ENCODE peak calls at places on chromosomes 11 and 22, in eight cellular contexts. U is activated CD8-positive, alpha-beta memory T cell treated with anti-CD3 and anti-CD28 coated beads, Interleukin-2, amount 10 ng/mL, durations not matched to agents 7 days and 5 days; H is stimulated activated CD4-positive, alpha-beta T cell treated with anti-CD3 and anti-CD28 coated beads, Interleukin-4, amount 100 ng/mL, for 1 hour; E is pulmonary artery endothelial cell; X is T-cell; Y is T-helper 9 cell; N is prostate gland; L is amniotic stem cell. R is an unnamed sample.

GRCh38 chr11:86952221-86952875 is 2.8 kb downstream of the FZD4 start:
- DNase-seq in U (no peak), H (no peak), E (no peak), X (no peak), Y (no peak), N (peak; percentile 55), L (no peak), R (no peak)

GRCh38 chr11:2328656-2329354 is 27.0 kb downstream of the TSPAN32 start:
- DNase-seq in U (no peak), H (no peak), E (no peak), X (no peak), Y (no peak), N (no peak), L (no peak), R (no peak)

GRCh38 chr11:17267576-17267975 is 9.0 kb upstream of the NUCB2 start:
- DNase-seq in U (no peak), H (no peak), E (peak; percentile 32), X (no peak), Y (no peak), N (no peak), L (peak; percentile 59), R (peak; percentile 93)

GRCh38 chr11:75474878-75475766 is 42.1 kb upstream of the KLHL35 start:
- DNase-seq in U (peak; percentile 95), H (peak; percentile 52), E (no peak), X (peak; percentile 55), Y (peak; percentile 41), N (no peak), L (no peak), R (peak; percentile 24)

GRCh38 chr22:23401111-23401909 is 178.8 kb downstream of the IGLL1 start:
- DNase-seq in U (no peak), H (no peak), E (no peak), X (no peak), Y (no peak), N (no peak), L (peak; percentile 80), R (peak; percentile 66)

GRCh38 chr11:62360685-62361084 is 23.4 kb downstream of the ASRGL1 start:
- DNase-seq in U (no peak), H (no peak), E (peak; percentile 40), X (no peak), Y (no peak), N (no peak), L (no peak), R (no peak)

GRCh38 chr11:71182791-71183556 is 69.4 kb downstream of the SHANK2 start:
- DNase-seq in U (no peak), H (no peak), E (no peak), X (no peak), Y (no peak), N (no peak), L (no peak), R (no peak)

GRCh38 chr11:65311197-65311631 is 3.5 kb upstream of the CDC42EP2 start:
- DNase-seq in U (no peak), H (no peak), E (no peak), X (no peak), Y (no peak), N (no peak), L (no peak), R (peak; percentile 52)

GRCh38 chr11:130513132-130513531 is 64.7 kb downstream of the ADAMTS15 start:
- DNase-seq in U (no peak), H (no peak), E (no peak), X (no peak), Y (no peak), N (peak; percentile 72), L (no peak), R (peak; percentile 96)

GRCh38 chr22:29291215-29291614 is 15.2 kb upstream of the GAS2L1 start:
- DNase-seq in U (no peak), H (no peak), E (no peak), X (no peak), Y (no peak), N (no peak), L (no peak), R (no peak)

GRCh38 chr11:3000032-3000961 is 8.2 kb upstream of the NAP1L4 start:
- DNase-seq in U (no peak), H (no peak), E (peak; percentile 36), X (no peak), Y (no peak), N (peak; percentile 96), L (no peak), R (peak; percentile 33)

GRCh38 chr11:44047298-44047697 is 483 bp upstream of the ACCSL start:
- DNase-seq in U (no peak), H (no peak), E (no peak), X (no peak), Y (no peak), N (no peak), L (no peak), R (no peak)

GRCh38 chr11:92941676-92942571 is 27.5 kb upstream of the MTNR1B start:
- DNase-seq in U (no peak), H (no peak), E (no peak), X (no peak), Y (no peak), N (no peak), L (no peak), R (peak; percentile 48)

GRCh38 chr22:22576244-22576988 is 17.4 kb upstream of the PRAME start:
- DNase-seq in U (no peak), H (peak; percentile 34), E (no peak), X (peak; percentile 3), Y (peak; percentile 11), N (no peak), L (peak; percentile 19), R (peak; percentile 45)

GRCh38 chr11:121358775-121359174 is 66.2 kb downstream of the SC5D start:
- DNase-seq in U (no peak), H (no peak), E (no peak), X (no peak), Y (no peak), N (peak; percentile 12), L (no peak), R (no peak)

GRCh38 chr11:109205312-109205711 is 216.7 kb upstream of the C11orf87 start:
- DNase-seq in U (no peak), H (no peak), E (no peak), X (no peak), Y (no peak), N (no peak), L (no peak), R (no peak)

GRCh38 chr11:73344191-73344607 is 32.0 kb upstream of the RELT start:
- DNase-seq in U (no peak), H (no peak), E (no peak), X (no peak), Y (no peak), N (no peak), L (no peak), R (no peak)

GRCh38 chr11:69393178-69393832 is 88.2 kb upstream of the LINC01488 start:
- DNase-seq in U (no peak), H (no peak), E (no peak), X (no peak), Y (no peak), N (no peak), L (no peak), R (no peak)

GRCh38 chr11:13984616-13985474 is 22.3 kb downstream of the SPON1 start:
- DNase-seq in U (no peak), H (no peak), E (no peak), X (no peak), Y (no peak), N (no peak), L (peak; percentile 68), R (peak; percentile 27)

GRCh38 chr22:38243007-38243775 is 29.6 kb downstream of the TMEM184B start:
- DNase-seq in U (no peak), H (no peak), E (no peak), X (no peak), Y (no peak), N (no peak), L (no peak), R (no peak)

GRCh38 chr22:42365337-42365865 is 66.8 kb downstream of the NFAM1 start:
- DNase-seq in U (no peak), H (no peak), E (no peak), X (no peak), Y (no peak), N (no peak), L (no peak), R (no peak)

GRCh38 chr22:40271440-40271839 is 74.9 kb upstream of the ADSL start:
- DNase-seq in U (no peak), H (no peak), E (no peak), X (no peak), Y (no peak), N (no peak), L (no peak), R (no peak)

GRCh38 chr11:106421673-106422292 is 344.3 kb downstream of the AASDHPPT start:
- DNase-seq in U (no peak), H (no peak), E (no peak), X (no peak), Y (no peak), N (no peak), L (no peak), R (peak; percentile 40)

GRCh38 chr22:31105282-31105929 is 2.0 kb downstream of the SELENOM start:
- DNase-seq in U (no peak), H (no peak), E (no peak), X (no peak), Y (no peak), N (no peak), L (no peak), R (no peak)

GRCh38 chr11:371051-371450 is 1.8 kb downstream of the B4GALNT4 start:
- DNase-seq in U (no peak), H (no peak), E (no peak), X (no peak), Y (no peak), N (no peak), L (no peak), R (no peak)

GRCh38 chr11:47523491-47524199 is 29.3 kb downstream of the CELF1 start:
- DNase-seq in U (no peak), H (no peak), E (peak; percentile 70), X (peak; percentile 36), Y (peak; percentile 14), N (no peak), L (peak; percentile 54), R (peak; percentile 74)

GRCh38 chr22:38103641-38104040 is 6.8 kb downstream of the BAIAP2L2 start:
- DNase-seq in U (no peak), H (no peak), E (no peak), X (no peak), Y (no peak), N (no peak), L (no peak), R (no peak)

GRCh38 chr11:116696381-116696941 is 76.3 kb downstream of the BUD13 start:
- DNase-seq in U (peak; percentile 31), H (no peak), E (no peak), X (no peak), Y (no peak), N (no peak), L (no peak), R (peak; percentile 39)

GRCh38 chr11:63015521-63016215 is at the start of gene SLC22A8:
- DNase-seq in U (no peak), H (no peak), E (no peak), X (no peak), Y (no peak), N (no peak), L (no peak), R (no peak)

GRCh38 chr22:47793304-47794101 is 1031.1 kb downstream of the TBC1D22A start:
- DNase-seq in U (peak; percentile 21), H (no peak), E (no peak), X (no peak), Y (no peak), N (no peak), L (no peak), R (no peak)

GRCh38 chr11:61429691-61430582 is at the start of the genes CPSF7 and SDHAF2:
- DNase-seq in U (peak; percentile 98), H (peak; percentile 99), E (peak; percentile 81), X (peak; percentile 96), Y (peak; percentile 97), N (peak; percentile 97), L (peak; percentile 88), R (peak; percentile 94)

GRCh38 chr22:37239336-37240239 is 4.5 kb downstream of the RAC2 start:
- DNase-seq in U (no peak), H (no peak), E (no peak), X (no peak), Y (no peak), N (no peak), L (no peak), R (no peak)

GRCh38 chr11:43868852-43869567 is 11.6 kb upstream of the ALKBH3 start:
- DNase-seq in U (peak; percentile 72), H (no peak), E (no peak), X (no peak), Y (no peak), N (peak; percentile 18), L (no peak), R (peak; percentile 88)

GRCh38 chr11:20604864-20605601 is 5.6 kb downstream of the SLC6A5 start:
- DNase-seq in U (no peak), H (no peak), E (no peak), X (no peak), Y (no peak), N (no peak), L (no peak), R (no peak)